ENCODE peak calls at places on chromosomes 7 and 10, in six cellular contexts. I is fibroblast of the aortic adventitia, H is bronchial epithelial cell, Z is brain pericyte, Q is RWPE1, W is NCI-H345. D is an unnamed sample.

GRCh38 chr10:31602541-31603244 is 283.7 kb downstream of the ZEB1 start:
- DNase-seq in I (peak), H (peak), Z (no peak), Q (peak), W (peak), D (peak)

GRCh38 chr10:59176241-59177030 is at the start of gene PHYHIPL:
- DNase-seq in I (no peak), H (no peak), Z (no peak), Q (peak), W (peak), D (peak)

GRCh38 chr10:82377608-82378007 is 502.6 kb downstream of the NRG3 start:
- DNase-seq in I (peak), H (peak), Z (no peak), Q (no peak), W (no peak), D (peak)

GRCh38 chr7:149253665-149254064 is 8.3 kb upstream of the ZNF783 start:
- DNase-seq in I (no peak), H (no peak), Z (no peak), Q (no peak), W (no peak), D (no peak)

GRCh38 chr10:8790390-8790789 is 735.9 kb downstream of the GATA3 start:
- DNase-seq in I (no peak), H (no peak), Z (no peak), Q (no peak), W (no peak), D (no peak)

GRCh38 chr10:121525276-121526039 is 72.8 kb downstream of the FGFR2 start:
- DNase-seq in I (no peak), H (no peak), Z (no peak), Q (no peak), W (no peak), D (no peak)

GRCh38 chr10:130461631-130462030 is 325.4 kb downstream of the GLRX3 start:
- DNase-seq in I (no peak), H (no peak), Z (no peak), Q (no peak), W (no peak), D (no peak)

GRCh38 chr7:149872419-149873073 is 1.2 kb upstream of the ATP6V0E2 start:
- DNase-seq in I (peak), H (peak), Z (peak), Q (peak), W (peak), D (peak)

GRCh38 chr7:116142850-116143249 is 67.5 kb upstream of the TES start:
- DNase-seq in I (no peak), H (no peak), Z (no peak), Q (no peak), W (no peak), D (no peak)

GRCh38 chr10:66277481-66277880 is 648.4 kb upstream of the LRRTM3 start:
- DNase-seq in I (no peak), H (no peak), Z (no peak), Q (no peak), W (no peak), D (no peak)

GRCh38 chr10:110074298-110074697 is 66.5 kb downstream of the ADD3 start:
- DNase-seq in I (peak), H (no peak), Z (no peak), Q (no peak), W (no peak), D (no peak)

GRCh38 chr10:32155075-32155516 is 98.9 kb upstream of the KIF5B start:
- DNase-seq in I (peak), H (peak), Z (peak), Q (no peak), W (no peak), D (peak)

GRCh38 chr10:94299417-94299816 is 63.3 kb downstream of the NOC3L start:
- DNase-seq in I (peak), H (no peak), Z (no peak), Q (no peak), W (no peak), D (peak)

GRCh38 chr7:35617076-35617475 is 77.9 kb downstream of the HERPUD2 start:
- DNase-seq in I (peak), H (no peak), Z (no peak), Q (no peak), W (no peak), D (no peak)

GRCh38 chr10:33753389-33753788 is 418.9 kb upstream of the NRP1 start:
- DNase-seq in I (no peak), H (no peak), Z (no peak), Q (no peak), W (no peak), D (no peak)

GRCh38 chr7:130486114-130486962 is 5.5 kb upstream of the MEST start:
- DNase-seq in I (no peak), H (peak), Z (no peak), Q (peak), W (peak), D (no peak)

GRCh38 chr10:68869623-68870022 is 31.5 kb upstream of the DDX50 start:
- DNase-seq in I (peak), H (no peak), Z (no peak), Q (no peak), W (no peak), D (no peak)

GRCh38 chr7:133853706-133854276 is 273.3 kb upstream of the LRGUK start:
- DNase-seq in I (peak), H (peak), Z (peak), Q (peak), W (peak), D (peak)

GRCh38 chr7:66505531-66506451 is 122.9 kb upstream of the KCTD7 start:
- DNase-seq in I (no peak), H (no peak), Z (no peak), Q (no peak), W (peak), D (no peak)

GRCh38 chr7:67913604-67914003 is 917.0 kb downstream of the TYW1 start:
- DNase-seq in I (no peak), H (peak), Z (no peak), Q (no peak), W (no peak), D (no peak)

GRCh38 chr7:18541189-18541870 is 45.8 kb downstream of the HDAC9 start:
- DNase-seq in I (peak), H (no peak), Z (no peak), Q (no peak), W (no peak), D (no peak)

GRCh38 chr10:58044072-58044471 is 223.6 kb downstream of the IPMK start:
- DNase-seq in I (peak), H (peak), Z (no peak), Q (no peak), W (no peak), D (peak)

GRCh38 chr7:90605055-90605454 is 8.9 kb downstream of the CDK14 start:
- DNase-seq in I (no peak), H (no peak), Z (no peak), Q (no peak), W (peak), D (no peak)

GRCh38 chr7:40777913-40778312 is 643.1 kb downstream of the SUGCT start:
- DNase-seq in I (no peak), H (no peak), Z (no peak), Q (no peak), W (no peak), D (no peak)

GRCh38 chr10:86198271-86198670 is 168.3 kb downstream of the GRID1 start:
- DNase-seq in I (no peak), H (no peak), Z (no peak), Q (no peak), W (no peak), D (no peak)

GRCh38 chr7:37342665-37343471 is 105.8 kb downstream of the ELMO1 start:
- DNase-seq in I (no peak), H (no peak), Z (no peak), Q (no peak), W (no peak), D (peak)

GRCh38 chr10:75018233-75018632 is 93.2 kb upstream of the SAMD8 start:
- DNase-seq in I (no peak), H (no peak), Z (no peak), Q (no peak), W (peak), D (no peak)

GRCh38 chr7:73683916-73684693 is 708 bp downstream of the BUD23 start:
- DNase-seq in I (peak), H (no peak), Z (no peak), Q (no peak), W (peak), D (peak)

GRCh38 chr10:5448333-5449048 is 36.1 kb downstream of the NET1 start:
- DNase-seq in I (no peak), H (no peak), Z (no peak), Q (no peak), W (no peak), D (no peak)

GRCh38 chr7:70383947-70384475 is 747.9 kb upstream of the GALNT17 start:
- DNase-seq in I (no peak), H (no peak), Z (no peak), Q (no peak), W (no peak), D (no peak)